ENCODE peak calls at places on chromosomes 7 and 10, in nine cellular contexts. J is iris pigment epithelial cell; D is NCI-H69; I is CD4-positive, alpha-beta T cell; M is cardiac muscle cell; T is Peyer's patch; K is activated naive CD4-positive, alpha-beta T cell; Y is effector CD4-positive, alpha-beta T cell; W is stimulated activated CD8-positive, alpha-beta memory T cell treated with anti-CD3 and anti-CD28 coated beads, Interleukin-7, amount 100 ng/mL, for 24 hours. F is an unnamed sample.
A peak's percentile ranks its signal among the peaks of the same experiment; 100 is the strongest.

GRCh38 chr7:95324396-95324795 is at the start of gene PON1:
- DNase-seq in W (no peak), I (peak; percentile 5), M (no peak), D (peak; percentile 83), J (no peak), Y (no peak), T (peak; percentile 52), K (no peak), F (no peak)

GRCh38 chr7:86964973-86965726 is 94.3 kb downstream of the ELAPOR2 start:
- DNase-seq in I (no peak), Y (no peak), D (peak; percentile 23), T (no peak), W (no peak), M (no peak), J (no peak), K (no peak), F (no peak)

GRCh38 chr10:77965294-77965693 is 38.7 kb upstream of the DLG5 start:
- DNase-seq in Y (no peak), I (no peak), J (peak; percentile 82), D (no peak), W (no peak), T (no peak), K (no peak), M (no peak), F (no peak)

GRCh38 chr10:42864575-42864974 is 82.0 kb downstream of the BMS1 start:
- DNase-seq in Y (no peak), J (peak; percentile 17), T (no peak), D (peak; percentile 8), K (no peak), M (no peak), I (no peak), W (no peak), F (no peak)

GRCh38 chr10:115727114-115727513 is 545.9 kb downstream of the GFRA1 start:
- DNase-seq in J (no peak), D (peak; percentile 17), Y (no peak), K (no peak), I (no peak), W (no peak), T (no peak), M (no peak), F (no peak)

GRCh38 chr7:151249732-151250072 is 1.2 kb upstream of the SMARCD3 start:
- DNase-seq in W (no peak), K (no peak), I (no peak), Y (no peak), D (peak; percentile 25), M (peak; percentile 80), T (no peak), J (peak; percentile 39), F (no peak)

GRCh38 chr7:22052221-22052639 is 106.5 kb upstream of the CDCA7L start:
- DNase-seq in D (peak; percentile 98), W (no peak), J (no peak), K (no peak), Y (no peak), T (no peak), M (no peak), I (no peak), F (no peak)

GRCh38 chr10:110591760-110592159 is 24.3 kb downstream of the SMC3 start:
- DNase-seq in I (no peak), J (no peak), M (no peak), Y (no peak), D (no peak), K (no peak), T (no peak), W (no peak), F (no peak)

GRCh38 chr7:16644624-16644986 is 949 bp downstream of the ANKMY2 start:
- DNase-seq in J (peak; percentile 70), T (peak; percentile 77), K (peak; percentile 36), W (peak; percentile 14), D (peak; percentile 84), Y (peak; percentile 53), I (peak; percentile 34), M (peak; percentile 51), F (no peak)

GRCh38 chr7:104971290-104972071 is 42.5 kb upstream of the KMT2E start:
- DNase-seq in D (peak; percentile 95), K (no peak), W (no peak), M (no peak), Y (no peak), I (no peak), J (no peak), T (no peak), F (no peak)

GRCh38 chr7:140696024-140696678 is 357 bp upstream of the NDUFB2 start:
- DNase-seq in Y (peak; percentile 94), K (peak; percentile 88), J (peak; percentile 95), I (peak; percentile 94), W (peak; percentile 88), T (no peak), D (peak; percentile 97), M (peak; percentile 97), F (no peak)